ENCODE peak calls at places on chromosomes 11 and 22, in eight cellular contexts. Q is islet precursor cell, V is T-helper 9 cell, C is WERI-Rb-1, U is AG08396, S is HS-5, W is endothelial cell, O is AG09319. K is an unnamed sample.

GRCh38 chr22:19679476-19680099 is 34.7 kb upstream of the SEPTIN5 start:
- DNase-seq in U (peak), Q (no peak), W (peak), V (peak), O (no peak), C (peak), S (no peak), K (peak)

GRCh38 chr22:47583959-47584562 is 821.6 kb downstream of the TBC1D22A start:
- DNase-seq in Q (no peak), U (no peak), V (no peak), S (no peak), O (no peak), W (no peak), C (no peak), K (no peak)

GRCh38 chr11:130448416-130449068 is at the start of gene ADAMTS15:
- DNase-seq in S (no peak), Q (peak), V (no peak), O (peak), U (peak), W (peak), C (peak), K (no peak)

GRCh38 chr11:19728436-19728835 is 15.8 kb downstream of the NAV2 start:
- DNase-seq in Q (peak), W (no peak), C (no peak), S (no peak), U (peak), O (no peak), V (no peak), K (no peak)

GRCh38 chr11:10019906-10020682 is 273.9 kb downstream of the SBF2 start:
- DNase-seq in U (no peak), Q (no peak), W (no peak), C (no peak), S (no peak), V (no peak), O (no peak), K (no peak)

GRCh38 chr11:18472587-18472986 is 16.9 kb downstream of the LDHAL6A start:
- DNase-seq in C (no peak), Q (no peak), O (no peak), U (no peak), V (no peak), S (no peak), W (no peak), K (no peak)

GRCh38 chr22:25156736-25157135 is 42.9 kb upstream of the CRYBB3 start:
- DNase-seq in W (no peak), O (no peak), V (no peak), U (no peak), C (no peak), S (no peak), Q (no peak), K (no peak)

GRCh38 chr22:39808087-39808486 is 85.5 kb downstream of the ENTHD1 start:
- DNase-seq in C (peak), U (peak), S (no peak), Q (peak), W (no peak), O (no peak), V (peak), K (no peak)